ENCODE peak calls at places on chromosomes 5 and 9, in seven cellular contexts. M is MM.1S, A is hepatocyte, L is GM23338, V is cardiac fibroblast, R is testis, I is WERI-Rb-1. J is an unnamed sample.

GRCh38 chr5:66796306-66797292 is 200.4 kb downstream of the MAST4 start:
- DNase-seq in M (no peak), A (no peak), L (peak), V (peak), R (peak), I (peak), J (no peak)

GRCh38 chr5:141493500-141494422 is 4.9 kb downstream of the PCDHGC5 start:
- DNase-seq in M (no peak), A (no peak), L (no peak), V (peak), R (no peak), I (no peak), J (no peak)

GRCh38 chr5:172280937-172281336 is 2.6 kb downstream of the UBTD2 start:
- DNase-seq in M (no peak), A (no peak), L (no peak), V (peak), R (peak), I (peak), J (no peak)

GRCh38 chr5:179986328-179986727 is 78.6 kb upstream of the TBC1D9B start:
- DNase-seq in M (no peak), A (no peak), L (no peak), V (peak), R (no peak), I (no peak), J (no peak)

GRCh38 chr5:83095973-83096539 is 18.7 kb downstream of the XRCC4 start:
- DNase-seq in M (no peak), A (peak), L (no peak), V (peak), R (no peak), I (no peak), J (peak)

GRCh38 chr9:127526655-127527559 is 75.6 kb downstream of the LRSAM1 start:
- DNase-seq in M (no peak), A (no peak), L (no peak), V (no peak), R (no peak), I (peak), J (peak)

GRCh38 chr9:93640027-93640426 is 63.6 kb downstream of the PHF2 start:
- DNase-seq in M (no peak), A (no peak), L (no peak), V (no peak), R (no peak), I (no peak), J (no peak)

GRCh38 chr5:73233461-73234151 is 60.6 kb downstream of the TMEM174 start:
- DNase-seq in M (no peak), A (peak), L (peak), V (no peak), R (peak), I (peak), J (peak)

GRCh38 chr5:64514620-64515019 is 8.8 kb downstream of the RGS7BP start:
- DNase-seq in M (no peak), A (no peak), L (no peak), V (no peak), R (no peak), I (no peak), J (no peak)

GRCh38 chr5:1314564-1314982 is 19.7 kb upstream of the TERT start:
- DNase-seq in M (peak), A (no peak), L (no peak), V (no peak), R (no peak), I (peak), J (no peak)

GRCh38 chr5:1316941-1317340 is 22.1 kb upstream of the TERT start:
- DNase-seq in M (no peak), A (no peak), L (no peak), V (no peak), R (no peak), I (peak), J (no peak)

GRCh38 chr5:1315018-1315708 is 20.3 kb upstream of the TERT start:
- DNase-seq in M (no peak), A (no peak), L (no peak), V (no peak), R (no peak), I (peak), J (no peak)

GRCh38 chr5:1316588-1316902 is 21.7 kb upstream of the TERT start:
- DNase-seq in M (no peak), A (no peak), L (no peak), V (no peak), R (peak), I (no peak), J (no peak)

DNA sequence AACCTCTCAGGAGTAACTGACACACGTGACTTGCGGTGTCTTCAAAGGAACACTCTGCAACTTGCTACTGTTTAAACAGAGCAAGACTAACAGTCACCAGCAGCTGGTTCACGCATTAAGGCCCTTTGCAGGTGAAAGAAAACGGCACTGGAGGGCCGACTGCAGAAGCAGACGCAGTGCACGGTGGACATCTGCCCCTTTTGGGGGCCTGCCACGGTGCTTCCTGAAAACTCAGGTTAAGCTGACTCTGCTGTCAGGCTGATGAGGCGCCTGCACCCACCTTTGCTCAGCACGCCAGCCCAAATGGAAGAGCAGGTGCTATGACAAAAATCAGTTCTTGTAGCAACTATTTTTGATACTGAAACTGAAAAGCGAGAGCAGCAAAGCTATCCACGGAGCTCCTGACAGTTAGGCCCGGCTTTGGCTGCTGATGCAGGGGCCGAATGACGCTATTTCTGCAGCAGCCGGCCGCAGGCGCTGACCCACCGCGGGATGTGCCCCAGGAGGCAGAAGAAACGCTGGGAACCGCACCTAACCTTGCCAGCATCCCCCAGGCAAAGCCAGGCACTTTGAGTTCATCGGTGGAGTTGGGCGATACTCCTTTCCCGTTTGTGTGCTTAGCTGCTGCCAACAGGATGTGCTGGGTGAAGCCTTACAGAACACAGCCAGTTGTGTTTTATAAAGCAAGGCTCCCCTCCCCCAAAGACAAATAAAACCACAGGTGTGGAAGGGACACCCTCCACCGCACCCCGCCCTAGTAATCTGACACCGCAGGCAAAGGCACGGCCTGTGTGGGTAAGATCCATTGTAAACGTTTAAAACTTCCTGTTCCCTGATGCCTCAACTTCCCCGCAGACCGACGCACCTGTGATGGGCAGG is 21.1 kb upstream of the TERT start:
- DNase-seq in M (peak), A (peak), L (peak), V (peak), R (peak), I (peak), J (no peak)
- H3K4me3 ChIP-seq in M (peak), A (no peak), L (peak), V (no peak), R (no peak), I (no peak), J (no peak)

GRCh38 chr9:101736723-101737122 is 1.7 kb downstream of the GRIN3A start:
- DNase-seq in M (no peak), A (peak), L (peak), V (peak), R (peak), I (no peak), J (no peak)
- H3K4me3 ChIP-seq in M (no peak), A (no peak), L (no peak), V (no peak), R (no peak), I (no peak), J (no peak)

GRCh38 chr9:112890106-112891081 is at the start of gene SLC46A2:
- DNase-seq in M (no peak), A (peak), L (peak), V (no peak), R (peak), I (no peak), J (peak)
- H3K4me3 ChIP-seq in M (no peak), A (peak), L (peak), V (peak), R (peak), I (no peak), J (peak)

DNA sequence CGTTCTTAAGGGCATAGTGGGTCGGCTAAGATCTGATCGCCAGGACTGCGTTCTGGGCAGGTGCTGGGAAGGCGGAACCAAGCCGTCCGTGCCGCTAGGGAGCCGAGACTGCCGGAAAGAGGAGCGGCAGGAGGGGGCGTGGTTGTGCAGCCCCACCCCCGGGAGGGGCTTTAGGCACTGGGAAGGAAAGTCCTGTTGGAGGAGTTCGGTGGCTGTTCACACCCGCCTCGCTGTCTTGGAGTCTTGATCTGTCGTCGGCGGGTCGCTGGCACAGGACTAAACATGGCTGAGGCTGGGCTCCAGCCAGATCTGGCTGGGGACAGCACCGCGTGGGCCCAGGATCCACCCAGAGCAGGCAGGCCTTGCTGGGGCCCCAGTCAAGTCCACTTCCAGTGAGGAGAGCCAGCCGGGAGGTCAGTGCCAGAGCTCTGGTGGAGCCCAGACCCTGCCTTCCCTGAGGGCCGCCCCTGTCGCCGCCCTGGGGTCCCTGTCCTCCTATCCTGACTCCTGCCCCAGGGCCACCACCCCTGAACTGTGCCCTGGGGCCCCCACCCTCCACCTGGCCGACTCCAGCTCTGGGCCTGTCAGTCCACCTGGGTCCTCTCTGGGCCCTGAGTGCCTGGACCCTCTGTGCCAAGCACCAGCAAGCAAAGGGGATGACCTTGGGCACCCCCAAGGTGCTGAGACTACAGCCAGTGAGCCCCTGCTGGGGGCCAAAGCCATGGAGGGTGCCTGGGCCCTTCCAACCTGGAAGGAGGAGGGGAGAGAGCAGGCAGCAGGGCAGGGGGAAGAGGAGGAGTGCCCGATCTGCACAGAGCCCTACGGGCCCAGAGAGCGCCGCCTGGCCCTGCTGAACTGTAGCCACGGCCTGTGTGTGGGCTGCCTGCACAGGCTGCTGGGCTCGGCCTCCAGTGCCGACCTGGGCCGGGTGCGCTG is 4.5 kb downstream of the RNF208 start:
- DNase-seq in M (no peak), A (peak), L (peak), V (peak), R (peak), I (peak), J (peak)
- H3K4me3 ChIP-seq in M (no peak), A (no peak), L (no peak), V (peak), R (peak), I (no peak), J (no peak)

GRCh38 chr9:117546894-117547293 is 132.0 kb upstream of the ASTN2 start:
- DNase-seq in M (no peak), A (peak), L (peak), V (no peak), R (no peak), I (peak), J (no peak)
- H3K4me3 ChIP-seq in M (no peak), A (no peak), L (peak), V (no peak), R (peak), I (peak), J (no peak)

GRCh38 chr9:71793386-71794105 is 25.2 kb upstream of the CEMIP2 start:
- DNase-seq in M (no peak), A (peak), L (peak), V (peak), R (no peak), I (no peak), J (peak)
- H3K4me3 ChIP-seq in M (no peak), A (no peak), L (no peak), V (no peak), R (no peak), I (no peak), J (no peak)

DNA sequence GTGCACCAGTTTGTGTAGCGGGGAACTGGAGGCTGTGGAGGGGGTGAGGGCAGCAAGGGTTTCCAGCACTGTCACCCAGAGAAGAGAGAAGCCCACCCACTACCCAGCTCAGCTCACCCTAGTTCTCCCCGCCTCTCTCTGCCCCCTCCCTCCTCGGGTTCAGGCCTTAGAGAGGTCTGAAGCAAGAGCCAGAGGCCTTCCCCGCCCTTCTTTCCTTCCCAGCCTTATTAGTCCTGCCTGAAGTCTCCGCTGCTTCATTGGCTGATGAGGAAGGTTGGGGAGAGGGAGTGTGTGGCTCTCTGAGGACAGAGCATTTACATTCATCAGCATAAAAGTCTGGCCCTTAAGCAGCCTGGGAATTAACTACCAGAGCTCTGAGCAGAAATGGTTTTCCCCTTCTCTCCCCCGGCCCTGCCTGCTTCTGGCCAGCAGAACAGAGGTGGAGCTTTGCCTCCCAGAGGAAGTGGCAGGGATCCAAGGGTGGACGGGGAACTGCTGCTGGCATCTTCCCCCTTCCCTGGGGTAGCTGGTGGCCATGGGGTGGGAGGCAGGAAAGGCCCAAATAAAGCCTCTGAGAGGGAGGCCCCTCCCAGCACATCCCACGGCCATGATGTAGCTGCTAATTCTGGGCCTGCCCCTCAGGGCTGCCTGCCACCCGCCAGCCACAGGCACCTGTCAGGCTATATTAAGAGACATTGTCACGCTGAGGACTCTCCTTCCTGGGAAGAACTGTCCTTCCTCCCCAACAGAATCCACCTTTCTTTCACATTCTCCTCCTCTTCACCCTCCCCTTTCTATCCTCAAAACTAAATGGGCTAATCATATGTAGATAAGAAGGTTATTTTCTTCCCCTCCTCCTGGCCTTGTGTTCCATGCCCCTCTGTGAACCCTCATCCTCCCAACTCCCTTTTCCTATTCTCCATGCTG is 4.2 kb downstream of the DNAJB5 start:
- DNase-seq in M (no peak), A (peak), L (peak), V (peak), R (peak), I (peak), J (no peak)
- H3K4me3 ChIP-seq in M (no peak), A (no peak), L (no peak), V (no peak), R (no peak), I (no peak), J (no peak)

DNA sequence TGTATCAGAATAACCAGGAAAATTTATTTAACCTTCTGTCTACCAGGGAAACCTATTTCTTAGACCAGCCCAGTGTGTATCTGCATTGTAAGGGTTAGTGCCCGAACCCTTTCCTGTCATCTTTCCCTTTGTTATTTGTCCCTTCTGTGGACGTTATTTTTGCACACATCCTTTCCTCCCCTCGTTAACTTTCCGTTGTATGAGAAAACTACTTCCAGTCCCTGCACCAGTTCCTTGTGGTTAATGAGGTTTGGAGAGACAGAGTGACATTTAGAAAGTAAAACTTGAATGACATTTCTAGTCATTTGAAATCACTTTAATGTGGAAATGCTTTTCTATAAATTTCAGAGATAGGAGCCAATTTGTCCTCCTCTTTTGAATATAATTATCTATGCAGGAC is 4.3 kb upstream of the IFNB1 start:
- DNase-seq in M (peak), A (no peak), L (no peak), V (no peak), R (no peak), I (no peak), J (no peak)
- H3K4me3 ChIP-seq in M (no peak), A (no peak), L (no peak), V (no peak), R (no peak), I (no peak), J (no peak)

DNA sequence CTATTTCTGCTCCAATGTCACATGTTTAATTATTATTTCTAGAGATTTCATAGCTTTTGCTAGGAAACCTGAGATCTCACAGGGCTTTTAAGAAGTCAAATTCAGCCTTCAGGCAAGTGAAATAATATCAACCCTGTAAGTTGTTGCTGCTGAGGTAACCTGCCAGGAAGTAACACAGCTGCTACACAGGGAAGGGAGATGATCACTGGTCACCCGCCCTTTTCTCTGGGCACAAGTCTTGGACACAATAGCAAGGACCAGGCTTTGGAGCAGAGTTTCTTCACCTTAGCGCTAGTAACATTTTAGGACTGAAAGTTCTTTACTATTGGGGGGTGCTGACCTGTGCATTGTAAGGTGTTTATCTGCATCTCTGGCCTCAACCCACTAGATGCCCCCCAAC is 50.1 kb downstream of the PTTG1 start:
- DNase-seq in M (no peak), A (no peak), L (no peak), V (no peak), R (no peak), I (no peak), J (no peak)
- H3K4me3 ChIP-seq in M (peak), A (no peak), L (no peak), V (no peak), R (no peak), I (no peak), J (no peak)